ENCODE peak calls at places on chromosomes 7 and 10, in six cellular contexts. H is adrenal gland, O is left ventricle myocardium inferior, W is K562, V is OCI-LY7, R is tibial artery. D is an unnamed sample.
A peak's percentile ranks its signal among the peaks of the same experiment; 100 is the strongest.

GRCh38 chr10:130179640-130180039 is 43.4 kb downstream of the GLRX3 start:
- DNase-seq in H (peak; percentile 40), O (no peak), W (peak; percentile 21), V (peak; percentile 61), R (no peak), D (no peak)

GRCh38 chr7:123663200-123663599 is 7.5 kb downstream of the LMOD2 start:
- DNase-seq in H (no peak), O (no peak), W (no peak), V (no peak), R (no peak), D (no peak)

GRCh38 chr7:70017371-70017770 is 419.1 kb downstream of the AUTS2 start:
- DNase-seq in H (no peak), O (no peak), W (no peak), V (no peak), R (no peak), D (no peak)

GRCh38 chr10:1154531-1154930 is 98.3 kb downstream of the WDR37 start:
- DNase-seq in H (no peak), O (no peak), W (no peak), V (no peak), R (no peak), D (no peak)

GRCh38 chr7:95963446-95963990 is 191.2 kb downstream of the DYNC1I1 start:
- DNase-seq in H (no peak), O (no peak), W (no peak), V (no peak), R (no peak), D (no peak)

GRCh38 chr10:132645630-132646442 is 108.2 kb downstream of the INPP5A start:
- DNase-seq in H (no peak), O (no peak), W (no peak), V (no peak), R (peak; percentile 17), D (no peak)

GRCh38 chr10:7507887-7508726 is 97.3 kb upstream of the SFMBT2 start:
- DNase-seq in H (no peak), O (no peak), W (no peak), V (peak; percentile 88), R (no peak), D (no peak)

GRCh38 chr7:7803597-7804229 is 85.3 kb upstream of the RPA3 start:
- DNase-seq in H (no peak), O (no peak), W (no peak), V (no peak), R (no peak), D (no peak)

GRCh38 chr10:46326971-46327370 is 40.2 kb downstream of the ANTXRL start:
- DNase-seq in H (no peak), O (no peak), W (no peak), V (no peak), R (no peak), D (no peak)

GRCh38 chr10:3747984-3748383 is 37.0 kb downstream of the KLF6 start:
- DNase-seq in H (no peak), O (no peak), W (no peak), V (no peak), R (no peak), D (no peak)

GRCh38 chr7:54785261-54785660 is 26.2 kb upstream of the SEC61G start:
- DNase-seq in H (no peak), O (no peak), W (no peak), V (no peak), R (no peak), D (no peak)

GRCh38 chr10:98055875-98056516 is 25.6 kb upstream of the CRTAC1 start:
- DNase-seq in H (no peak), O (no peak), W (peak; percentile 15), V (peak; percentile 72), R (no peak), D (no peak)

GRCh38 chr10:75143353-75143752 is 31.9 kb downstream of the SAMD8 start:
- DNase-seq in H (no peak), O (no peak), W (no peak), V (no peak), R (no peak), D (no peak)

GRCh38 chr10:62594093-62594520 is 210.4 kb upstream of the ADO start:
- DNase-seq in H (peak; percentile 41), O (peak; percentile 54), W (peak; percentile 55), V (peak; percentile 75), R (peak; percentile 58), D (no peak)

GRCh38 chr10:96770987-96771386 is 50.7 kb upstream of the PIK3AP1 start:
- DNase-seq in H (no peak), O (no peak), W (no peak), V (no peak), R (no peak), D (no peak)
- H3K4me3 ChIP-seq in H (no peak overlapping the region), O (no peak overlapping the region), W (no peak overlapping the region), V (no peak overlapping the region), R (no peak overlapping the region), D (no peak overlapping the region)

DNA sequence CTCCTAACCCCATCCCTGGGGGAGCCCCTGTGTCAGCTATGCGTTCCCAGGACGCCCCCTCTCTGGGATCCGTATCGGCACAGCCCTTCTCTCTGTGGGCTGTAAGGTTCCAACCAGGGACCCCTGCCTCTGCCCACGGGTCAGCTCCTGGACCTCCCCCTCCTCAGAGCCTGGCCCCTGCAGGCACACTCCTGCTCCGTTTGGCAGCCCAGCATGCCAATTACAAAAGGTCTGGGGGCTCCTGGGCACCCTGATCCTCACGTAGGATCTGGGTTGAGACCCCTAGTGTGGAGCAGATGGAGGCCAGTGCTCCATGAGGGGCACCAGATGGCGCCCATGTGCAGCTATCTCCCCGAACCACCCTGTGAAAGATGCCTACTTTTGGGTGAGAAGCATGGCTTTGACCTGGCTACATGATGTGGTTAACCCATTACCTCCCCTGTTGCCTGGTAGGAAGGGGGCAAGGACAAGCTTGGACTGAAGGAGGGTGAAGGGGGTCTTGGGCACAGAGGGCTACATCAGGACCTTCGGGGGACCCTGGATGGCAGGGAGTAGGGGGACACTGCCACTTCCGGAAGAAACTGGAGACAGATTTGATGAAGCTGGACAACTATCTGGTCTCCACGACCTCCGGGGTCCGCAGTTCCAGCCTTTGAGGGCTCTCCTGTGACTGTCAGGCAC is 9.0 kb downstream of the TACR2 start:
- DNase-seq in H (peak; percentile 31), O (no peak), W (peak; percentile 58), V (peak; percentile 61), R (no peak), D (no peak)
- TF ChIP-seq CTCF in H (no peak), O (peak; percentile 22), W (peak; percentile 67), V (peak; percentile 68), R (no peak), D (peak; percentile 49)

GRCh38 chr7:44144968-44145418 is 3.9 kb upstream of the MYL7 start:
- DNase-seq in H (peak; percentile 14), O (no peak), W (no peak), V (no peak), R (peak; percentile 17), D (no peak)

GRCh38 chr7:44144426-44144967 is 3.4 kb upstream of the MYL7 start:
- DNase-seq in H (peak; percentile 4), O (no peak), W (no peak), V (no peak), R (peak; percentile 14), D (no peak)

GRCh38 chr7:44147026-44147881 is 6.1 kb upstream of the MYL7 start:
- DNase-seq in H (peak; percentile 14), O (peak; percentile 16), W (peak; percentile 81), V (no peak), R (no peak), D (no peak)

GRCh38 chr7:44145419-44145968 is 4.4 kb upstream of the MYL7 start:
- DNase-seq in H (peak; percentile 12), O (no peak), W (peak; percentile 22), V (no peak), R (no peak), D (no peak)

GRCh38 chr7:44145969-44146897 is 5.1 kb upstream of the MYL7 start:
- DNase-seq in H (peak; percentile 72), O (peak; percentile 88), W (peak; percentile 100), V (peak; percentile 67), R (peak; percentile 67), D (no peak)
- H3K4me3 ChIP-seq in H (peak overlapping the region; percentile 50), O (peak overlapping the region; percentile 71), W (no peak overlapping the region), V (peak overlapping the region; percentile 33), R (peak overlapping the region; percentile 70), D (no peak overlapping the region)

GRCh38 chr7:104271948-104272347 is 56.5 kb upstream of the LHFPL3 start:
- DNase-seq in H (no peak), O (no peak), W (no peak), V (no peak), R (no peak), D (no peak)

GRCh38 chr7:104264281-104264680 is 56.5 kb upstream of the ORC5 start:
- DNase-seq in H (no peak), O (no peak), W (no peak), V (no peak), R (no peak), D (no peak)

GRCh38 chr7:104272767-104273384 is 55.5 kb upstream of the LHFPL3 start:
- DNase-seq in H (no peak), O (no peak), W (no peak), V (peak; percentile 15), R (no peak), D (no peak)

GRCh38 chr7:104267701-104268368 is 60.0 kb upstream of the ORC5 start:
- DNase-seq in H (no peak), O (no peak), W (no peak), V (peak; percentile 9), R (no peak), D (no peak)
- TF ChIP-seq CTCF in H (peak; percentile 30), O (peak; percentile 52), W (no peak), V (peak; percentile 83), R (no peak), D (peak; percentile 42)

GRCh38 chr10:73590881-73591577 is at the start of gene USP54:
- DNase-seq in H (no peak), O (no peak), W (peak; percentile 43), V (peak; percentile 9), R (no peak), D (no peak)
- H3K4me3 ChIP-seq in H (no peak within 1 kb of the TSS), O (peak within 1 kb of the TSS; percentile 36), W (no peak within 1 kb of the TSS), V (peak within 1 kb of the TSS; percentile 12), R (no peak within 1 kb of the TSS), D (no peak within 1 kb of the TSS)